ENCODE peak calls at places on chromosomes 16 and 17, in six cellular contexts. I, O, M, D, K and A are unnamed samples. For H3K4me1 and H3K9me3, the result is how much of the 10 kb centered on the place peaks cover.

GRCh38 chr17:17849147-17849820 is 12.5 kb upstream of the SREBF1 start:
- DNase-seq in I (peak), K (peak), O (peak), M (peak), D (peak), A (no peak)

GRCh38 chr17:80676564-80676963 is 131.9 kb downstream of the RPTOR start:
- DNase-seq in K (no peak), O (no peak), M (no peak), D (no peak), I (no peak), A (no peak)

GRCh38 chr16:66359811-66360608 is 6.5 kb upstream of the CDH5 start:
- DNase-seq in M (no peak), I (no peak), D (no peak), O (peak), K (no peak), A (no peak)

GRCh38 chr17:80146121-80147034 is 550 bp downstream of the EIF4A3 start:
- DNase-seq in O (no peak), I (peak), D (no peak), K (no peak), M (peak), A (peak)

GRCh38 chr16:2284001-2284770 is 16.3 kb upstream of the RNPS1 start:
- DNase-seq in K (no peak), D (no peak), O (no peak), M (no peak), I (no peak), A (no peak)

GRCh38 chr17:21129023-21129681 is 2.4 kb downstream of the DHRS7B start:
- DNase-seq in D (no peak), I (no peak), M (peak), O (no peak), K (peak), A (no peak)

GRCh38 chr17:17824119-17824779 is 12.5 kb downstream of the SREBF1 start:
- DNase-seq in O (no peak), I (peak), K (no peak), D (peak), M (no peak), A (peak)

GRCh38 chr17:51764387-51764971 is 394.0 kb downstream of the CA10 start:
- DNase-seq in D (no peak), I (peak), M (peak), K (peak), O (no peak), A (peak)

GRCh38 chr16:10569629-10570028 is 10.8 kb downstream of the EMP2 start:
- DNase-seq in M (no peak), O (no peak), D (no peak), K (no peak), I (no peak), A (no peak)

GRCh38 chr16:20871935-20872815 is 28.0 kb downstream of the DCUN1D3 start:
- DNase-seq in D (no peak), I (no peak), M (no peak), K (no peak), O (no peak), A (no peak)

GRCh38 chr17:27384261-27384701 is 72.0 kb upstream of the KSR1 start:
- DNase-seq in D (no peak), K (peak), M (peak), I (no peak), O (peak), A (no peak)

GRCh38 chr17:65324574-65324973 is 187.4 kb downstream of the RGS9 start:
- DNase-seq in K (no peak), D (no peak), I (no peak), M (no peak), O (no peak), A (no peak)

GRCh38 chr17:66762276-66762675 is 72.6 kb upstream of the CACNG5 start:
- DNase-seq in D (no peak), K (no peak), I (no peak), M (no peak), O (no peak), A (no peak)

GRCh38 chr17:58693751-58694150 is 1.3 kb downstream of the RAD51C start:
- DNase-seq in K (no peak), M (no peak), I (no peak), O (no peak), D (no peak), A (no peak)
- H3K4me3 ChIP-seq in K (no peak), M (peak), I (no peak), O (no peak), D (no peak), A (peak)

DNA sequence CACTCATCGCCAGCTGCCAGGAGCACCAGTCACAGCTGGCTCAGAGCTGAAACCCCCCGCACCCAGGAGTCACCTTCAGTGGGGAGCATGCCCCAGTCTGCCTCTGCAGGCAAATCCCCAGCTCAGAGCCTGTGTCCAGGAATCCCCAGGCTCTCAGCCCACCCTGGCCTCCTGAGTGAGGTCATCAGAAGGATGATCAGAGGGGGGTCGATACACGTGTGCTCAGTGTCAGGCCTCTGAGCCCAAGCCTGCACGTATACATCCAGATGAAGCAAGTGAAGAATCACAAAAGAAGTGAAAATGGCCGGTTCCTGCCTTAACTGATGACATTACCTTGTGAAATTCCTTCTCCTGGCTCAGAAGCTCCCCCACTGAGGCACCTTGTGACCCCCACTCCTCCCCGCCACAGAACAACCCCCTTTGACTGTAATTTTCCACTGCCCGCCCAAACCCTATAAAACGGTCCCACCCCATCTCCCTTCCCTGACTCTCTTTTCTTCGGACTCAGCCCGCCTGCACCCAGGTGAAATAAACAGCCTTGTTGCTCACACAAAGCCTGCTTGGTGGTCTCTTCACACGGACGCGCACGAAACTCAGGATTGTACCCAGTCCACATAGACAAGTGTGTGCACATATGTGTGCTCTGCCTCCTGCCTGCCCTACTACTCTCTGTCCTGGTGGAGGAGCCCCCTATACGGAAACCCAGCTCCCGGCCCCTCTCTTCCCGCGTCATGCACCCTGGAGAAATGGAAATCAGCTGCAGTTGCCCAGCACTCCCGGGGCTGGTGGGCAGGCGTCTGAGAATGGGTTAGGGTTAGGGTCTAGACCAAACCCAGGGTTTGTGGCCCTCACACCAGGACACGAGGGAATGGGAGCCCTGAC is 2.2 kb upstream of the RHBDF1 start:
- DNase-seq in M (no peak), I (peak), O (no peak), D (no peak), K (no peak), A (no peak)
- H3K4me1 ChIP-seq in M (under half), I (under half), O (under half), D (under half), K (half or more), A (under half)

DNA sequence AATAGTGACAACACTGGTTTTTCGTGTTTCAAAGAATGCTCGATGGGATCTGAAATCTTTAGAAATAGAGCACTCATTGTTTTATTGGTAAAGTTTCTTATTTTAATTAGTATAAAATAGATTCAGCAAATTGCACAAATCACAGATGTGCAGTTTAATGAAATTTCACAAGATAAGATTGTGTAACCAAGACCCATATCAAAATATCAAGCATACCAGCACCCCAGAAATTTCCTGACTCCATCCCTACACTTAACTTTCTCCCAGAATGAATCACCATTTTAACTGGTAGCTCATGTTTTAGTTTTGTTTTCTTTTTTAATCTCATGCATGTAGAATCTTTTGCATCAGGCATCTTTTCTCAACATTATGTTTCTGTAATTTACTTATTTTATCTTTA is 185.9 kb downstream of the KCNJ2 start:
- DNase-seq in K (no peak), M (peak), I (no peak), O (no peak), D (no peak), A (no peak)
- H3K9me3 ChIP-seq in K (under half), M (under half), I (under half), O (under half), D (under half), A (under half)

GRCh38 chr17:78184311-78184710 is 2.5 kb downstream of the TK1 start:
- DNase-seq in K (peak), I (no peak), M (no peak), D (no peak), O (no peak), A (no peak)
- H3K4me3 ChIP-seq in K (no peak), I (no peak), M (no peak), D (no peak), O (no peak), A (no peak)